ENCODE peak calls at places on chromosomes 4 and X, in eight cellular contexts. T is PC-3, L is endothelial cell of umbilical vein, E is neural progenitor cell, P is fibroblast of lung, K is K562, Q is HCT116, S is GM23248. B is an unnamed sample.
A peak's percentile ranks its signal among the peaks of the same experiment; 100 is the strongest.

GRCh38 chr4:7032591-7032990 is 10.6 kb upstream of the TADA2B start:
- DNase-seq in P (no peak), E (no peak), L (no peak), S (no peak), T (no peak), Q (no peak), K (no peak), B (no peak)

GRCh38 chr4:163200950-163201349 is 34.3 kb upstream of the NAF1 start:
- DNase-seq in P (no peak), Q (no peak), L (no peak), S (no peak), K (no peak), E (no peak), T (no peak), B (no peak)

GRCh38 chr4:8101796-8102355 is 56.7 kb downstream of the ABLIM2 start:
- DNase-seq in T (no peak), S (no peak), P (no peak), Q (no peak), L (no peak), K (no peak), E (no peak), B (no peak)

GRCh38 chr4:21811576-21811975 is 137.0 kb downstream of the KCNIP4 start:
- DNase-seq in E (no peak), S (peak; percentile 44), T (peak; percentile 22), L (peak; percentile 22), K (no peak), P (no peak), Q (no peak), B (no peak)

GRCh38 chr4:19945979-19946380 is 305.7 kb upstream of the SLIT2 start:
- DNase-seq in T (peak; percentile 87), P (peak; percentile 99), K (no peak), E (no peak), S (peak; percentile 93), Q (peak; percentile 32), L (peak; percentile 84), B (no peak)

GRCh38 chr4:24850669-24851068 is 55.3 kb downstream of the SOD3 start:
- DNase-seq in T (peak; percentile 77), Q (no peak), K (no peak), P (peak; percentile 87), E (no peak), L (peak; percentile 69), S (peak; percentile 86), B (no peak)

GRCh38 chrX:45196701-45197100 is 4.0 kb downstream of the DIPK2B start:
- DNase-seq in L (peak; percentile 86), K (no peak), S (peak; percentile 38), P (peak; percentile 19), E (no peak), T (peak; percentile 66), Q (no peak), B (no peak)

GRCh38 chr4:156790866-156791265 is 180.7 kb downstream of the PDGFC start:
- DNase-seq in S (peak; percentile 75), E (peak; percentile 75), Q (no peak), T (peak; percentile 85), L (peak; percentile 24), K (no peak), P (peak; percentile 83), B (no peak)

GRCh38 chr4:128862608-128863313 is 53.3 kb downstream of the JADE1 start:
- DNase-seq in Q (no peak), T (no peak), K (no peak), L (peak; percentile 41), S (no peak), E (peak; percentile 58), P (no peak), B (no peak)

GRCh38 chr4:10619220-10619619 is 65.3 kb downstream of the CLNK start:
- DNase-seq in T (peak; percentile 39), S (no peak), Q (peak; percentile 13), P (peak; percentile 57), K (no peak), L (peak; percentile 22), E (no peak), B (no peak)

GRCh38 chr4:65069177-65069576 is 601.1 kb downstream of the EPHA5 start:
- DNase-seq in Q (no peak), E (no peak), S (no peak), L (no peak), P (no peak), T (no peak), K (no peak), B (no peak)

GRCh38 chr4:79348405-79348804 is 22.5 kb upstream of the NAA11 start:
- DNase-seq in L (no peak), P (no peak), K (no peak), Q (no peak), E (no peak), S (no peak), T (no peak), B (no peak)

GRCh38 chr4:37549003-37549402 is 137.2 kb downstream of the RELL1 start:
- DNase-seq in L (peak; percentile 50), K (no peak), Q (no peak), P (peak; percentile 44), T (peak; percentile 91), S (peak; percentile 52), E (no peak), B (no peak)

GRCh38 chr4:76198411-76199237 is 15.0 kb downstream of the SCARB2 start:
- DNase-seq in K (peak; percentile 27), L (peak; percentile 95), P (peak; percentile 93), E (peak; percentile 52), T (peak; percentile 46), S (peak; percentile 87), Q (no peak), B (no peak)

GRCh38 chr4:42397635-42398447 is 553 bp downstream of the SHISA3 start:
- DNase-seq in E (peak; percentile 77), K (no peak), Q (no peak), P (peak; percentile 45), S (peak; percentile 36), L (peak; percentile 56), T (peak; percentile 21), B (no peak)

GRCh38 chr4:82560853-82561744 is 689 bp downstream of the TMEM150C start:
- DNase-seq in E (no peak), T (no peak), P (no peak), S (peak; percentile 36), L (peak; percentile 15), Q (no peak), K (no peak), B (no peak)
- TF ChIP-seq EZH2 in E (peak; percentile 36), T (no peak), P (peak; percentile 97), S (peak; percentile 74), L (no peak), Q (no peak), K (no peak), B (no peak)

GRCh38 chrX:139196890-139197289 is 333.6 kb upstream of the F9 start:
- DNase-seq in P (no peak), S (no peak), K (no peak), T (peak; percentile 4), Q (no peak), E (no peak), L (no peak), B (no peak)

GRCh38 chrX:139198936-139199335 is 331.6 kb upstream of the F9 start:
- DNase-seq in L (no peak), K (no peak), E (no peak), Q (no peak), P (no peak), S (no peak), T (no peak), B (no peak)

GRCh38 chrX:139192386-139192961 is 338.1 kb upstream of the F9 start:
- DNase-seq in Q (no peak), K (no peak), L (no peak), T (peak; percentile 38), S (peak; percentile 46), P (no peak), E (no peak), B (no peak)

GRCh38 chrX:139191746-139192385 is 338.7 kb upstream of the F9 start:
- DNase-seq in L (no peak), Q (no peak), K (no peak), S (no peak), E (no peak), P (no peak), T (no peak), B (no peak)

DNA sequence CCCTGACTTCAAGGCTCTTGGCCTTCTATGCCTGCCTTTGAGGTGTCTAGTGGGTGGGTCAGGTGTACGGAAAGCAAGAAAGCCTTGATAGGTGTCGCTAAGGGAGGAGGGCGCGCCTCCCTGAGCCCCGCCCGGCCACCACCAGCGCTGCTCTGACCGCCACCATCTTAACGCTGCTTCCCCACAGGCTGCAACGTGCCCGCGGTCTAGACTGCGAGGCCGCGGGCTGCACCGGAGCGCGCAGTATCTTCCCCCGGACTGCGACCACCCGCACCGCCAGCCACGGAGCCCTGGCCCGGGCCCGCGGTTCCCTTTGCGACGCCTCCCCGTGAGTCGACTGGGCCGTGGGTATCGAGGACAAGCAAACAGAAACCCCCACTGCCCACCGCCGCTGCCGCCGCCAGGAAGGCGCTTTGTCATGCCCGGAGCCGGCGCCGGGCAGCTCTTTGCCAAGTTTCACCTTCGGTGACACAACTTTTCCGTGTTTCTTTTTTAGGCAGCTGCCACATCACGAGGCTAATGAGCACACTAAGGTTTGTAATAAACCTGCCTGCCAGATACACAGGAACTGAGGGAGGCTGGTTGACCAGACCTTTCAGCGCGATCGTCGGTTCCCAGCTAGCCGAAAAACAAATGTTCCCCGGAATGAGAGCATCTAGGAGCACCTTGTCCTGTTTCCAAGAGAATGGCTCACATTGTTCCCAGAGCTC is 335.8 kb upstream of the F9 start:
- DNase-seq in P (no peak), S (peak; percentile 73), T (peak; percentile 59), Q (no peak), E (peak; percentile 44), L (no peak), K (peak; percentile 47), B (no peak)
- TF ChIP-seq EZH2 in P (peak; percentile 16), S (no peak), T (no peak), Q (no peak), E (peak; percentile 71), L (no peak), K (no peak), B (no peak)

GRCh38 chrX:148504412-148504950 is 4.1 kb downstream of the AFF2 start:
- DNase-seq in E (peak; percentile 61), S (no peak), Q (no peak), P (no peak), T (no peak), L (no peak), K (no peak), B (no peak)

GRCh38 chrX:148498067-148498466 is 2.4 kb upstream of the AFF2 start:
- DNase-seq in S (no peak), L (no peak), E (no peak), K (no peak), T (no peak), Q (no peak), P (no peak), B (no peak)

GRCh38 chrX:148499638-148500427 is 584 bp upstream of the AFF2 start:
- DNase-seq in S (no peak), Q (no peak), T (no peak), P (no peak), L (no peak), E (no peak), K (no peak), B (no peak)

GRCh38 chrX:148500428-148501120 is at the start of gene AFF2:
- DNase-seq in E (peak; percentile 81), Q (no peak), K (no peak), L (peak; percentile 11), S (peak; percentile 63), P (peak; percentile 16), T (no peak), B (no peak)

GRCh38 chrX:148501121-148502066 is 977 bp downstream of the AFF2 start:
- DNase-seq in P (no peak), Q (no peak), T (no peak), S (no peak), K (no peak), E (peak; percentile 55), L (no peak), B (no peak)
- TF ChIP-seq EZH2 in P (no peak), Q (no peak), T (peak; percentile 68), S (peak; percentile 22), K (no peak), E (no peak), L (no peak), B (peak; percentile 93)

GRCh38 chr4:54096563-54096962 is 3.4 kb upstream of the GSX2 start:
- DNase-seq in K (no peak), T (no peak), L (no peak), S (no peak), E (peak; percentile 5), Q (no peak), P (no peak), B (no peak)
- TF ChIP-seq EZH2 in K (no peak), T (no peak), L (no peak), S (no peak), E (peak; percentile 71), Q (no peak), P (no peak), B (no peak)